ENCODE peak calls at places on chromosome 7, in four cellular contexts. One of them, this sample, is unnamed.

GRCh38 chr7:139901411-139901810 is 72.3 kb downstream of the TBXAS1 start:
- DNase-seq in heart right ventricle: no peak
- DNase-seq in body of pancreas: no peak
- DNase-seq in lung: no peak
- DNase-seq in this sample: no peak

GRCh38 chr7:136049818-136050461 is 72.8 kb upstream of the MTPN start:
- DNase-seq in heart right ventricle: no peak
- DNase-seq in body of pancreas: no peak
- DNase-seq in lung: no peak
- DNase-seq in this sample: no peak

GRCh38 chr7:133230591-133231194 is 22.2 kb upstream of the EXOC4 start:
- DNase-seq in heart right ventricle: no peak
- DNase-seq in body of pancreas: peak
- DNase-seq in lung: peak
- DNase-seq in this sample: peak

GRCh38 chr7:115297651-115298050 is 375.8 kb downstream of the MDFIC start:
- DNase-seq in heart right ventricle: no peak
- DNase-seq in body of pancreas: peak
- DNase-seq in lung: peak
- DNase-seq in this sample: peak

GRCh38 chr7:81173766-81174281 is 255.0 kb upstream of the SEMA3C start:
- DNase-seq in heart right ventricle: no peak
- DNase-seq in body of pancreas: peak
- DNase-seq in lung: peak
- DNase-seq in this sample: no peak

GRCh38 chr7:2734761-2735571 is 47.0 kb downstream of the AMZ1 start:
- DNase-seq in heart right ventricle: no peak
- DNase-seq in body of pancreas: peak
- DNase-seq in lung: no peak
- DNase-seq in this sample: peak

GRCh38 chr7:142012825-142013506 is 17.3 kb downstream of the MGAM start:
- DNase-seq in heart right ventricle: no peak
- DNase-seq in body of pancreas: no peak
- DNase-seq in lung: no peak
- DNase-seq in this sample: peak

GRCh38 chr7:93048136-93048930 is 69.4 kb downstream of the SAMD9 start:
- DNase-seq in heart right ventricle: no peak
- DNase-seq in body of pancreas: no peak
- DNase-seq in lung: no peak
- DNase-seq in this sample: no peak

GRCh38 chr7:141654551-141654950 is 47.4 kb downstream of the DENND11 start:
- DNase-seq in heart right ventricle: no peak
- DNase-seq in body of pancreas: peak
- DNase-seq in lung: no peak
- DNase-seq in this sample: peak

GRCh38 chr7:17486835-17487234 is 188.4 kb downstream of the AHR start:
- DNase-seq in heart right ventricle: no peak
- DNase-seq in body of pancreas: no peak
- DNase-seq in lung: no peak
- DNase-seq in this sample: no peak

GRCh38 chr7:155001756-155002410 is 1.0 kb downstream of the PAXIP1 start:
- DNase-seq in heart right ventricle: no peak
- DNase-seq in body of pancreas: no peak
- DNase-seq in lung: no peak
- DNase-seq in this sample: peak

GRCh38 chr7:77409739-77410545 is 6.2 kb downstream of the GSAP start:
- DNase-seq in heart right ventricle: no peak
- DNase-seq in body of pancreas: no peak
- DNase-seq in lung: no peak
- DNase-seq in this sample: no peak

GRCh38 chr7:110386914-110387313 is 704.0 kb upstream of the LRRN3 start:
- DNase-seq in heart right ventricle: no peak
- DNase-seq in body of pancreas: no peak
- DNase-seq in lung: no peak
- DNase-seq in this sample: no peak

GRCh38 chr7:32900415-32900814 is 8.9 kb upstream of the KBTBD2 start:
- DNase-seq in heart right ventricle: no peak
- DNase-seq in body of pancreas: no peak
- DNase-seq in lung: no peak
- DNase-seq in this sample: no peak

GRCh38 chr7:150404172-150404784 is 25.1 kb downstream of the ZNF775 start:
- DNase-seq in heart right ventricle: no peak
- DNase-seq in body of pancreas: no peak
- DNase-seq in lung: no peak
- DNase-seq in this sample: no peak

GRCh38 chr7:140304071-140304799 is 94.1 kb downstream of the SLC37A3 start:
- DNase-seq in heart right ventricle: no peak
- DNase-seq in body of pancreas: no peak
- DNase-seq in lung: no peak
- DNase-seq in this sample: peak

GRCh38 chr7:14191686-14192098 is 202.2 kb upstream of the ETV1 start:
- DNase-seq in heart right ventricle: no peak
- DNase-seq in body of pancreas: no peak
- DNase-seq in lung: no peak
- DNase-seq in this sample: no peak

GRCh38 chr7:16840094-16840493 is 35.3 kb upstream of the AGR2 start:
- DNase-seq in heart right ventricle: no peak
- DNase-seq in body of pancreas: no peak
- DNase-seq in lung: no peak
- DNase-seq in this sample: no peak

GRCh38 chr7:26166681-26167266 is 14.8 kb downstream of the NFE2L3 start:
- DNase-seq in heart right ventricle: no peak
- DNase-seq in body of pancreas: no peak
- DNase-seq in lung: no peak
- DNase-seq in this sample: no peak

GRCh38 chr7:26167293-26167934 is 15.4 kb downstream of the NFE2L3 start:
- DNase-seq in heart right ventricle: no peak
- DNase-seq in body of pancreas: no peak
- DNase-seq in lung: no peak
- DNase-seq in this sample: no peak

GRCh38 chr7:26168458-26169023 is 16.5 kb downstream of the NFE2L3 start:
- DNase-seq in heart right ventricle: no peak
- DNase-seq in body of pancreas: no peak
- DNase-seq in lung: no peak
- DNase-seq in this sample: no peak

GRCh38 chr7:26169271-26169670 is 17.3 kb downstream of the NFE2L3 start:
- DNase-seq in heart right ventricle: no peak
- DNase-seq in body of pancreas: no peak
- DNase-seq in lung: no peak
- DNase-seq in this sample: no peak

DNA sequence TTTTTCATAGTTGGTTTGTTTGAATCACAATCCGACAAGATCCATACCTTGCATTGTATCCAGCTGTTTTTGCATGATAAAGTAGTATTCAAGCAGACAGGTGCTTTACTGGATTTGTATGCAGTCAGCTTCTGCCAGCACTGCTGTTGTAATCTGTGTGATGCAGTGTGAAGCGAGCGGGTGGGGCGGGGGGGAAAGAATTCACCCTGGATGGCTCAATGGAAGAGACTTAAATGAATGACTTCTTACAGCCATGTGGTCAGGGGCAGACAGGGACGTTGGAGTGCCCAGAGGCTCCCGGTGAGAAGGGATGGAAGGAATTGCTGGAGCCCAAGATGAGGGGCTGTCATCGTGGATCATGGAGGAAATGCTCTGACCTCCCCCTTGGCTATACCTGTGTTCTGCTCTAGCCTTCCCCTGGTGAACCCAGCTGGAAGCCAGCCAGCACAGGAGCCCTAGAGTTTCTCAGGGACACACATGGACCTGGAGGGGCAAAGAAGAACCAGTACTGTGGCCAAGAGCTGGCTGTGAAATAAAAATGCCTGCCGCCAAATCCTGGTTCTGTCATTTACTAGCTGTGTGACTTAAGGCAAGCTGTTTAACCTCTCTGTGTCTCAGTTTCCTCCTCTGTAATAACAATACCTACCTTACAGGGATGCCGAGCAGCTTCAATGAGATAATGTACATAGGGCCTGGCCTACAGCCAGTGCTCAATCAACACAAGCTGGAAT is 14.1 kb downstream of the NFE2L3 start:
- DNase-seq in heart right ventricle: no peak
- DNase-seq in body of pancreas: no peak
- DNase-seq in lung: no peak
- DNase-seq in this sample: no peak
- H3K4me3 ChIP-seq in heart right ventricle: no peak
- H3K4me3 ChIP-seq in body of pancreas: no peak
- H3K4me3 ChIP-seq in lung: no peak
- H3K4me3 ChIP-seq in this sample: no peak

GRCh38 chr7:120691915-120692314 is 166.0 kb downstream of the TSPAN12 start:
- DNase-seq in heart right ventricle: no peak
- DNase-seq in body of pancreas: no peak
- DNase-seq in lung: no peak
- DNase-seq in this sample: no peak

GRCh38 chr7:120700806-120701205 is 157.1 kb downstream of the TSPAN12 start:
- DNase-seq in heart right ventricle: no peak
- DNase-seq in body of pancreas: no peak
- DNase-seq in lung: no peak
- DNase-seq in this sample: no peak

DNA sequence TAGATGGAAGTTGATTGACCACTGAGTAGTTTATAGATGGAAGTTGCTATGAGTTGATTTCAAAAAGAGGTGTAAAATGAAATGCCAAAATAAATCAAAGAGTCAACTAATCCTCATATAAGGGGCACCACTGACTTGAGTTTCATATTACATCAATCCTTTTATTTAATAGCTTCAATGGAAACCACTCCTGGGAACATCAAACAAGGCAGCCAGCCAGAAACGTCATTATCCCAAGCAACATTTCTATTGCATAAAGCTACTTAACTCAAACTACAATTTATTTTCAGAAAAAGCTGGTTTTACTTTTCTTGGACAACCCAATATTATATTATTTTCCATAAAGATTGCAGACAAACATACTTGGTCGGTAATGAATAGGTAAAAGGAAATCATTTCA is 162.1 kb downstream of the TSPAN12 start:
- DNase-seq in heart right ventricle: no peak
- DNase-seq in body of pancreas: no peak
- DNase-seq in lung: no peak
- DNase-seq in this sample: peak
- H3K27ac ChIP-seq in heart right ventricle: no peak
- H3K27ac ChIP-seq in body of pancreas: no peak
- H3K27ac ChIP-seq in lung: no peak
- H3K27ac ChIP-seq in this sample: no peak

GRCh38 chr7:123558506-123558874 is 872 bp upstream of the NDUFA5 start:
- DNase-seq in heart right ventricle: no peak
- DNase-seq in body of pancreas: no peak
- DNase-seq in lung: no peak
- DNase-seq in this sample: no peak
- H3K4me3 ChIP-seq in heart right ventricle: peak
- H3K4me3 ChIP-seq in body of pancreas: no peak
- H3K4me3 ChIP-seq in lung: no peak
- H3K4me3 ChIP-seq in this sample: peak

GRCh38 chr7:147771344-147771743 is 819.2 kb upstream of the C7orf33 start:
- DNase-seq in heart right ventricle: no peak
- DNase-seq in body of pancreas: no peak
- DNase-seq in lung: no peak
- DNase-seq in this sample: no peak

GRCh38 chr7:147775564-147775963 is 815.0 kb upstream of the C7orf33 start:
- DNase-seq in heart right ventricle: no peak
- DNase-seq in body of pancreas: no peak
- DNase-seq in lung: no peak
- DNase-seq in this sample: peak

GRCh38 chr7:147779949-147780348 is 810.6 kb upstream of the C7orf33 start:
- DNase-seq in heart right ventricle: no peak
- DNase-seq in body of pancreas: no peak
- DNase-seq in lung: no peak
- DNase-seq in this sample: no peak

GRCh38 chr7:147774461-147774860 is 816.1 kb upstream of the C7orf33 start:
- DNase-seq in heart right ventricle: no peak
- DNase-seq in body of pancreas: no peak
- DNase-seq in lung: no peak
- DNase-seq in this sample: no peak
- H3K27ac ChIP-seq in heart right ventricle: no peak
- H3K27ac ChIP-seq in body of pancreas: no peak
- H3K27ac ChIP-seq in lung: no peak
- H3K27ac ChIP-seq in this sample: no peak

GRCh38 chr7:107046511-107047259 is 2.2 kb downstream of the PRKAR2B start:
- DNase-seq in heart right ventricle: no peak
- DNase-seq in body of pancreas: no peak
- DNase-seq in lung: no peak
- DNase-seq in this sample: no peak

GRCh38 chr7:107045195-107045960 is 873 bp downstream of the PRKAR2B start:
- DNase-seq in heart right ventricle: no peak
- DNase-seq in body of pancreas: no peak
- DNase-seq in lung: no peak
- DNase-seq in this sample: peak

GRCh38 chr7:107044347-107045194 is at the start of gene PRKAR2B:
- DNase-seq in heart right ventricle: peak
- DNase-seq in body of pancreas: peak
- DNase-seq in lung: peak
- DNase-seq in this sample: peak

GRCh38 chr7:107043916-107044346 is 574 bp upstream of the PRKAR2B start:
- DNase-seq in heart right ventricle: no peak
- DNase-seq in body of pancreas: no peak
- DNase-seq in lung: no peak
- DNase-seq in this sample: no peak

DNA sequence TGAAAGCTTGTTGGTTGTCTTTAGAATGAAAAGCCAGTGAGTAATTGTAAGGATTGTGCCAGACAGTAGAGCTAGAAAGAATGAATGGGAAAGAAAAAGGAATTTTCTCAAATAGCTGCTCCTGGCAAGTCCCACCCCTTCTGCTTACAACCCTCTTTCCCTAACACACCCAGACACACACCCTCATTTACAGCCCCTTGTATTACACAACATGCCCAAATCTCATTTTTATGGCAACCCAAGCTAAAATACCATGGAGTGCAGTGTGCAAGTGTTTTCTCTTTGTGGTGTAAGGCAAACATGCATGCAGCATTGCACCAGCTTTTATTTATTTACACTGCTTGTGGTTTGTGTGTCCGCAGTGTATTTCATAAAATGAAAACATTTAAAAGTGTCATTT is 1.5 kb downstream of the PRKAR2B start:
- DNase-seq in heart right ventricle: no peak
- DNase-seq in body of pancreas: no peak
- DNase-seq in lung: no peak
- DNase-seq in this sample: no peak
- H3K4me3 ChIP-seq in heart right ventricle: peak
- H3K4me3 ChIP-seq in body of pancreas: no peak
- H3K4me3 ChIP-seq in lung: no peak
- H3K4me3 ChIP-seq in this sample: peak

GRCh38 chr7:107208046-107208458 is 39.2 kb downstream of the HBP1 start:
- DNase-seq in heart right ventricle: no peak
- DNase-seq in body of pancreas: no peak
- DNase-seq in lung: no peak
- DNase-seq in this sample: no peak
- H3K27ac ChIP-seq in heart right ventricle: peak
- H3K27ac ChIP-seq in body of pancreas: no peak
- H3K27ac ChIP-seq in lung: peak
- H3K27ac ChIP-seq in this sample: no peak

GRCh38 chr7:87312215-87312865 is 33.1 kb upstream of the CROT start:
- DNase-seq in heart right ventricle: no peak
- DNase-seq in body of pancreas: peak
- DNase-seq in lung: peak
- DNase-seq in this sample: peak
- H3K4me3 ChIP-seq in heart right ventricle: no peak
- H3K4me3 ChIP-seq in body of pancreas: no peak
- H3K4me3 ChIP-seq in lung: no peak
- H3K4me3 ChIP-seq in this sample: no peak

GRCh38 chr7:867406-868188 is 8.8 kb upstream of the GET4 start:
- DNase-seq in heart right ventricle: peak
- DNase-seq in body of pancreas: no peak
- DNase-seq in lung: no peak
- DNase-seq in this sample: no peak
- H3K27ac ChIP-seq in heart right ventricle: peak
- H3K27ac ChIP-seq in body of pancreas: peak
- H3K27ac ChIP-seq in lung: peak
- H3K27ac ChIP-seq in this sample: no peak

GRCh38 chr7:70736715-70737460 is 395.1 kb upstream of the GALNT17 start:
- DNase-seq in heart right ventricle: no peak
- DNase-seq in body of pancreas: no peak
- DNase-seq in lung: no peak
- DNase-seq in this sample: no peak
- H3K4me3 ChIP-seq in heart right ventricle: peak
- H3K4me3 ChIP-seq in body of pancreas: no peak
- H3K4me3 ChIP-seq in lung: no peak
- H3K4me3 ChIP-seq in this sample: no peak

This sample was measured in A673.